ENCODE peak calls at places on chromosomes 7 and 10, in nine cellular contexts. One of them, this sample, is unnamed.

GRCh38 chr10:130927157-130927556 is 384.4 kb downstream of the TCERG1L start:
- DNase-seq in brain microvascular endothelial cell: no peak
- DNase-seq in tibial nerve: no peak
- DNase-seq in endodermal cell: peak; percentile 7
- DNase-seq in upper lobe of right lung: no peak
- DNase-seq in fibroblast of lung: no peak
- DNase-seq in pancreas: no peak
- DNase-seq in astrocyte: no peak
- DNase-seq in CD8-positive, alpha-beta memory T cell: no peak
- DNase-seq in this sample: no peak

GRCh38 chr10:50510517-50511473 is 113.0 kb downstream of the SGMS1 start:
- DNase-seq in brain microvascular endothelial cell: no peak
- DNase-seq in tibial nerve: no peak
- DNase-seq in endodermal cell: no peak
- DNase-seq in upper lobe of right lung: no peak
- DNase-seq in fibroblast of lung: no peak
- DNase-seq in pancreas: no peak
- DNase-seq in astrocyte: no peak
- DNase-seq in CD8-positive, alpha-beta memory T cell: no peak
- DNase-seq in this sample: no peak

GRCh38 chr7:116674508-116675173 is 2.6 kb downstream of the MET start:
- DNase-seq in brain microvascular endothelial cell: no peak
- DNase-seq in tibial nerve: no peak
- DNase-seq in endodermal cell: no peak
- DNase-seq in upper lobe of right lung: no peak
- DNase-seq in fibroblast of lung: peak; percentile 83
- DNase-seq in pancreas: no peak
- DNase-seq in astrocyte: peak; percentile 70
- DNase-seq in CD8-positive, alpha-beta memory T cell: no peak
- DNase-seq in this sample: no peak

GRCh38 chr10:93821051-93821772 is 63.5 kb downstream of the LGI1 start:
- DNase-seq in brain microvascular endothelial cell: no peak
- DNase-seq in tibial nerve: no peak
- DNase-seq in endodermal cell: no peak
- DNase-seq in upper lobe of right lung: no peak
- DNase-seq in fibroblast of lung: peak; percentile 39
- DNase-seq in pancreas: no peak
- DNase-seq in astrocyte: peak; percentile 31
- DNase-seq in CD8-positive, alpha-beta memory T cell: no peak
- DNase-seq in this sample: no peak

GRCh38 chr7:103423467-103424179 is 22.4 kb downstream of the SLC26A5 start:
- DNase-seq in brain microvascular endothelial cell: no peak
- DNase-seq in tibial nerve: no peak
- DNase-seq in endodermal cell: no peak
- DNase-seq in upper lobe of right lung: no peak
- DNase-seq in fibroblast of lung: no peak
- DNase-seq in pancreas: no peak
- DNase-seq in astrocyte: no peak
- DNase-seq in CD8-positive, alpha-beta memory T cell: no peak
- DNase-seq in this sample: no peak

GRCh38 chr7:84536256-84536870 is 341.8 kb upstream of the SEMA3A start:
- DNase-seq in brain microvascular endothelial cell: no peak
- DNase-seq in tibial nerve: no peak
- DNase-seq in endodermal cell: no peak
- DNase-seq in upper lobe of right lung: no peak
- DNase-seq in fibroblast of lung: peak; percentile 25
- DNase-seq in pancreas: no peak
- DNase-seq in astrocyte: no peak
- DNase-seq in CD8-positive, alpha-beta memory T cell: no peak
- DNase-seq in this sample: no peak

GRCh38 chr7:129949292-129950133 is 3.2 kb downstream of the UBE2H start:
- DNase-seq in brain microvascular endothelial cell: peak; percentile 60
- DNase-seq in tibial nerve: no peak
- DNase-seq in endodermal cell: peak; percentile 82
- DNase-seq in upper lobe of right lung: peak; percentile 23
- DNase-seq in fibroblast of lung: peak; percentile 88
- DNase-seq in pancreas: peak; percentile 46
- DNase-seq in astrocyte: peak; percentile 85
- DNase-seq in CD8-positive, alpha-beta memory T cell: no peak
- DNase-seq in this sample: peak; percentile 32

GRCh38 chr10:122311051-122311410 is 39.9 kb downstream of the BTBD16 start:
- DNase-seq in brain microvascular endothelial cell: no peak
- DNase-seq in tibial nerve: no peak
- DNase-seq in endodermal cell: no peak
- DNase-seq in upper lobe of right lung: no peak
- DNase-seq in fibroblast of lung: no peak
- DNase-seq in pancreas: no peak
- DNase-seq in astrocyte: no peak
- DNase-seq in CD8-positive, alpha-beta memory T cell: no peak
- DNase-seq in this sample: peak; percentile 18

GRCh38 chr7:893686-894085 is 17.3 kb downstream of the GET4 start:
- DNase-seq in brain microvascular endothelial cell: no peak
- DNase-seq in tibial nerve: no peak
- DNase-seq in endodermal cell: no peak
- DNase-seq in upper lobe of right lung: no peak
- DNase-seq in fibroblast of lung: no peak
- DNase-seq in pancreas: no peak
- DNase-seq in astrocyte: no peak
- DNase-seq in CD8-positive, alpha-beta memory T cell: no peak
- DNase-seq in this sample: no peak

GRCh38 chr10:33016988-33017387 is 59.0 kb upstream of the ITGB1 start:
- DNase-seq in brain microvascular endothelial cell: no peak
- DNase-seq in tibial nerve: no peak
- DNase-seq in endodermal cell: no peak
- DNase-seq in upper lobe of right lung: no peak
- DNase-seq in fibroblast of lung: no peak
- DNase-seq in pancreas: no peak
- DNase-seq in astrocyte: no peak
- DNase-seq in CD8-positive, alpha-beta memory T cell: no peak
- DNase-seq in this sample: no peak

GRCh38 chr10:117217196-117217761 is 20.0 kb downstream of the KCNK18 start:
- DNase-seq in brain microvascular endothelial cell: no peak
- DNase-seq in tibial nerve: no peak
- DNase-seq in endodermal cell: peak; percentile 85
- DNase-seq in upper lobe of right lung: no peak
- DNase-seq in fibroblast of lung: peak; percentile 3
- DNase-seq in pancreas: peak; percentile 68
- DNase-seq in astrocyte: no peak
- DNase-seq in CD8-positive, alpha-beta memory T cell: no peak
- DNase-seq in this sample: peak; percentile 41

GRCh38 chr10:104337985-104338735 is at the start of gene ITPRIP:
- DNase-seq in brain microvascular endothelial cell: peak; percentile 79
- DNase-seq in tibial nerve: peak; percentile 71
- DNase-seq in endodermal cell: peak; percentile 87
- DNase-seq in upper lobe of right lung: peak; percentile 89
- DNase-seq in fibroblast of lung: peak; percentile 90
- DNase-seq in pancreas: peak; percentile 77
- DNase-seq in astrocyte: peak; percentile 84
- DNase-seq in CD8-positive, alpha-beta memory T cell: peak; percentile 85
- DNase-seq in this sample: peak; percentile 78

GRCh38 chr10:59234814-59235429 is 58.5 kb downstream of the PHYHIPL start:
- DNase-seq in brain microvascular endothelial cell: peak; percentile 58
- DNase-seq in tibial nerve: no peak
- DNase-seq in endodermal cell: peak; percentile 46
- DNase-seq in upper lobe of right lung: no peak
- DNase-seq in fibroblast of lung: peak; percentile 45
- DNase-seq in pancreas: no peak
- DNase-seq in astrocyte: peak; percentile 42
- DNase-seq in CD8-positive, alpha-beta memory T cell: no peak
- DNase-seq in this sample: peak; percentile 32

GRCh38 chr7:16839646-16840045 is 34.8 kb upstream of the AGR2 start:
- DNase-seq in brain microvascular endothelial cell: no peak
- DNase-seq in tibial nerve: no peak
- DNase-seq in endodermal cell: no peak
- DNase-seq in upper lobe of right lung: no peak
- DNase-seq in fibroblast of lung: peak; percentile 49
- DNase-seq in pancreas: no peak
- DNase-seq in astrocyte: peak; percentile 32
- DNase-seq in CD8-positive, alpha-beta memory T cell: no peak
- DNase-seq in this sample: no peak

GRCh38 chr10:84588426-84588825 is 260.0 kb downstream of the CCSER2 start:
- DNase-seq in brain microvascular endothelial cell: no peak
- DNase-seq in tibial nerve: no peak
- DNase-seq in endodermal cell: no peak
- DNase-seq in upper lobe of right lung: no peak
- DNase-seq in fibroblast of lung: no peak
- DNase-seq in pancreas: no peak
- DNase-seq in astrocyte: no peak
- DNase-seq in CD8-positive, alpha-beta memory T cell: no peak
- DNase-seq in this sample: no peak

GRCh38 chr7:27640914-27641570 is 21.6 kb downstream of the HIBADH start:
- DNase-seq in brain microvascular endothelial cell: peak; percentile 94
- DNase-seq in tibial nerve: no peak
- DNase-seq in endodermal cell: no peak
- DNase-seq in upper lobe of right lung: no peak
- DNase-seq in fibroblast of lung: peak; percentile 76
- DNase-seq in pancreas: no peak
- DNase-seq in astrocyte: peak; percentile 65
- DNase-seq in CD8-positive, alpha-beta memory T cell: no peak
- DNase-seq in this sample: no peak

GRCh38 chr7:36116347-36117200 is 36.5 kb upstream of the EEPD1 start:
- DNase-seq in brain microvascular endothelial cell: no peak
- DNase-seq in tibial nerve: no peak
- DNase-seq in endodermal cell: no peak
- DNase-seq in upper lobe of right lung: no peak
- DNase-seq in fibroblast of lung: peak; percentile 55
- DNase-seq in pancreas: no peak
- DNase-seq in astrocyte: peak; percentile 39
- DNase-seq in CD8-positive, alpha-beta memory T cell: no peak
- DNase-seq in this sample: no peak

GRCh38 chr10:10007972-10008371 is 1009.7 kb upstream of the CELF2 start:
- DNase-seq in brain microvascular endothelial cell: no peak
- DNase-seq in tibial nerve: no peak
- DNase-seq in endodermal cell: peak; percentile 45
- DNase-seq in upper lobe of right lung: no peak
- DNase-seq in fibroblast of lung: peak; percentile 9
- DNase-seq in pancreas: no peak
- DNase-seq in astrocyte: no peak
- DNase-seq in CD8-positive, alpha-beta memory T cell: no peak
- DNase-seq in this sample: no peak

GRCh38 chr10:113135025-113135424 is 185.0 kb downstream of the TCF7L2 start:
- DNase-seq in brain microvascular endothelial cell: no peak
- DNase-seq in tibial nerve: no peak
- DNase-seq in endodermal cell: no peak
- DNase-seq in upper lobe of right lung: no peak
- DNase-seq in fibroblast of lung: no peak
- DNase-seq in pancreas: no peak
- DNase-seq in astrocyte: no peak
- DNase-seq in CD8-positive, alpha-beta memory T cell: no peak
- DNase-seq in this sample: no peak
- H3K4me3 ChIP-seq in brain microvascular endothelial cell: no peak overlapping the region
- H3K4me3 ChIP-seq in tibial nerve: no peak overlapping the region
- H3K4me3 ChIP-seq in endodermal cell: no peak overlapping the region
- H3K4me3 ChIP-seq in upper lobe of right lung: no peak overlapping the region
- H3K4me3 ChIP-seq in fibroblast of lung: no peak overlapping the region
- H3K4me3 ChIP-seq in pancreas: no peak overlapping the region
- H3K4me3 ChIP-seq in astrocyte: no peak overlapping the region
- H3K4me3 ChIP-seq in CD8-positive, alpha-beta memory T cell: no peak overlapping the region
- H3K4me3 ChIP-seq in this sample: no peak overlapping the region

GRCh38 chr10:102229810-102230263 is 3.7 kb downstream of the ELOVL3 start:
- DNase-seq in brain microvascular endothelial cell: peak; percentile 67
- DNase-seq in tibial nerve: peak; percentile 46
- DNase-seq in endodermal cell: peak; percentile 95
- DNase-seq in upper lobe of right lung: peak; percentile 92
- DNase-seq in fibroblast of lung: peak; percentile 53
- DNase-seq in pancreas: peak; percentile 96
- DNase-seq in astrocyte: no peak
- DNase-seq in CD8-positive, alpha-beta memory T cell: peak; percentile 79
- DNase-seq in this sample: peak; percentile 88

GRCh38 chr10:102227050-102227449 is 951 bp downstream of the ELOVL3 start:
- DNase-seq in brain microvascular endothelial cell: no peak
- DNase-seq in tibial nerve: no peak
- DNase-seq in endodermal cell: no peak
- DNase-seq in upper lobe of right lung: peak; percentile 76
- DNase-seq in fibroblast of lung: no peak
- DNase-seq in pancreas: no peak
- DNase-seq in astrocyte: no peak
- DNase-seq in CD8-positive, alpha-beta memory T cell: no peak
- DNase-seq in this sample: no peak

GRCh38 chr10:102222798-102223197 is 3.3 kb upstream of the ELOVL3 start:
- DNase-seq in brain microvascular endothelial cell: no peak
- DNase-seq in tibial nerve: no peak
- DNase-seq in endodermal cell: no peak
- DNase-seq in upper lobe of right lung: no peak
- DNase-seq in fibroblast of lung: no peak
- DNase-seq in pancreas: no peak
- DNase-seq in astrocyte: no peak
- DNase-seq in CD8-positive, alpha-beta memory T cell: no peak
- DNase-seq in this sample: no peak

GRCh38 chr10:102226542-102226870 is 407 bp downstream of the ELOVL3 start:
- DNase-seq in brain microvascular endothelial cell: no peak
- DNase-seq in tibial nerve: no peak
- DNase-seq in endodermal cell: no peak
- DNase-seq in upper lobe of right lung: no peak
- DNase-seq in fibroblast of lung: no peak
- DNase-seq in pancreas: no peak
- DNase-seq in astrocyte: no peak
- DNase-seq in CD8-positive, alpha-beta memory T cell: no peak
- DNase-seq in this sample: no peak

GRCh38 chr10:102225646-102226541 is at the start of gene ELOVL3:
- DNase-seq in brain microvascular endothelial cell: peak; percentile 94
- DNase-seq in tibial nerve: peak; percentile 84
- DNase-seq in endodermal cell: peak; percentile 98
- DNase-seq in upper lobe of right lung: peak; percentile 95
- DNase-seq in fibroblast of lung: peak; percentile 94
- DNase-seq in pancreas: peak; percentile 90
- DNase-seq in astrocyte: peak; percentile 88
- DNase-seq in CD8-positive, alpha-beta memory T cell: peak; percentile 80
- DNase-seq in this sample: peak; percentile 95
- H3K4me3 ChIP-seq in brain microvascular endothelial cell: peak within 1 kb of the TSS; percentile 37
- H3K4me3 ChIP-seq in tibial nerve: peak within 1 kb of the TSS; percentile 22
- H3K4me3 ChIP-seq in endodermal cell: peak within 1 kb of the TSS; percentile 68
- H3K4me3 ChIP-seq in upper lobe of right lung: peak within 1 kb of the TSS; percentile 42
- H3K4me3 ChIP-seq in fibroblast of lung: peak within 1 kb of the TSS; percentile 16
- H3K4me3 ChIP-seq in pancreas: no peak within 1 kb of the TSS
- H3K4me3 ChIP-seq in astrocyte: peak within 1 kb of the TSS; percentile 32
- H3K4me3 ChIP-seq in CD8-positive, alpha-beta memory T cell: peak within 1 kb of the TSS; percentile 51
- H3K4me3 ChIP-seq in this sample: peak within 1 kb of the TSS; percentile 27

GRCh38 chr7:151012921-151013347 is 11.4 kb downstream of the ATG9B start:
- DNase-seq in brain microvascular endothelial cell: peak; percentile 33
- DNase-seq in tibial nerve: no peak
- DNase-seq in endodermal cell: peak; percentile 87
- DNase-seq in upper lobe of right lung: no peak
- DNase-seq in fibroblast of lung: peak; percentile 23
- DNase-seq in pancreas: no peak
- DNase-seq in astrocyte: no peak
- DNase-seq in CD8-positive, alpha-beta memory T cell: no peak
- DNase-seq in this sample: no peak
- H3K4me3 ChIP-seq in brain microvascular endothelial cell: no peak overlapping the region
- H3K4me3 ChIP-seq in tibial nerve: no peak overlapping the region
- H3K4me3 ChIP-seq in endodermal cell: no peak overlapping the region
- H3K4me3 ChIP-seq in upper lobe of right lung: no peak overlapping the region
- H3K4me3 ChIP-seq in fibroblast of lung: no peak overlapping the region
- H3K4me3 ChIP-seq in pancreas: no peak overlapping the region
- H3K4me3 ChIP-seq in astrocyte: no peak overlapping the region
- H3K4me3 ChIP-seq in CD8-positive, alpha-beta memory T cell: no peak overlapping the region
- H3K4me3 ChIP-seq in this sample: no peak overlapping the region

GRCh38 chr7:155907450-155908177 is 95.4 kb upstream of the SHH start:
- DNase-seq in brain microvascular endothelial cell: no peak
- DNase-seq in tibial nerve: no peak
- DNase-seq in endodermal cell: no peak
- DNase-seq in upper lobe of right lung: no peak
- DNase-seq in fibroblast of lung: peak; percentile 7
- DNase-seq in pancreas: no peak
- DNase-seq in astrocyte: no peak
- DNase-seq in CD8-positive, alpha-beta memory T cell: no peak
- DNase-seq in this sample: no peak
- H3K4me3 ChIP-seq in brain microvascular endothelial cell: no peak overlapping the region
- H3K4me3 ChIP-seq in tibial nerve: no peak overlapping the region
- H3K4me3 ChIP-seq in endodermal cell: no peak overlapping the region
- H3K4me3 ChIP-seq in upper lobe of right lung: no peak overlapping the region
- H3K4me3 ChIP-seq in fibroblast of lung: no peak overlapping the region
- H3K4me3 ChIP-seq in pancreas: no peak overlapping the region
- H3K4me3 ChIP-seq in astrocyte: no peak overlapping the region
- H3K4me3 ChIP-seq in CD8-positive, alpha-beta memory T cell: no peak overlapping the region
- H3K4me3 ChIP-seq in this sample: no peak overlapping the region

This sample was measured in colonic mucosa.